ENCODE peak calls at places on chromosomes 5 and 9, in five cellular contexts. O, M, G, L and J are unnamed samples.
A peak's percentile ranks its signal among the peaks of the same experiment; 100 is the strongest.

GRCh38 chr5:29162297-29162696 is 2031.2 kb upstream of the CDH6 start:
- DNase-seq in M (no peak), O (no peak), L (no peak), G (no peak), J (no peak)

GRCh38 chr5:67636850-67637524 is 440.4 kb upstream of the CD180 start:
- DNase-seq in M (no peak), G (no peak), O (no peak), L (no peak), J (no peak)

GRCh38 chr9:69040646-69041045 is 5.1 kb downstream of the FXN start:
- DNase-seq in G (no peak), O (no peak), M (no peak), L (no peak), J (no peak)

GRCh38 chr5:16609412-16609811 is 7.4 kb downstream of the RETREG1 start:
- DNase-seq in L (no peak), G (no peak), M (no peak), O (no peak), J (no peak)

GRCh38 chr9:93814561-93814960 is 140.6 kb downstream of the BARX1 start:
- DNase-seq in G (no peak), L (no peak), O (no peak), M (no peak), J (no peak)

GRCh38 chr5:16456103-16456832 is 9.3 kb downstream of the ZNF622 start:
- DNase-seq in M (peak; percentile 49), L (peak; percentile 74), O (peak; percentile 38), G (peak; percentile 77), J (peak; percentile 78)

GRCh38 chr5:139271201-139272027 is 22.1 kb upstream of the MATR3 start:
- DNase-seq in O (no peak), L (peak; percentile 72), M (no peak), G (peak; percentile 94), J (no peak)

GRCh38 chr9:110728058-110728457 is 59.5 kb downstream of the MUSK start:
- DNase-seq in G (no peak), M (no peak), O (no peak), L (no peak), J (no peak)

GRCh38 chr9:115296831-115297565 is 179.0 kb upstream of the TNC start:
- DNase-seq in O (no peak), L (no peak), M (no peak), G (peak; percentile 61), J (no peak)

GRCh38 chr5:147763791-147764525 is 18.6 kb downstream of the JAKMIP2 start:
- DNase-seq in L (peak; percentile 56), O (no peak), G (peak; percentile 94), M (no peak), J (no peak)

GRCh38 chr9:89432986-89433530 is 64.9 kb downstream of the SEMA4D start:
- DNase-seq in G (no peak), O (no peak), M (no peak), L (no peak), J (no peak)

GRCh38 chr5:120457839-120458507 is 6.1 kb upstream of the PRR16 start:
- DNase-seq in L (peak; percentile 68), M (peak; percentile 59), O (peak; percentile 80), G (peak; percentile 43), J (peak; percentile 98)

GRCh38 chr5:53027913-53028312 is 38.8 kb downstream of the ITGA2 start:
- DNase-seq in G (peak; percentile 84), O (peak; percentile 51), L (peak; percentile 92), M (no peak), J (no peak)

GRCh38 chr5:140381972-140382371 is 19.7 kb upstream of the ANKHD1 start:
- DNase-seq in O (no peak), M (no peak), L (no peak), G (no peak), J (no peak)

GRCh38 chr5:59107692-59108091 is 524.8 kb downstream of the RAB3C start:
- DNase-seq in O (no peak), G (no peak), M (no peak), L (peak; percentile 35), J (no peak)

GRCh38 chr9:114680266-114681011 is 1.6 kb downstream of the TEX48 start:
- DNase-seq in O (no peak), G (no peak), M (no peak), L (no peak), J (no peak)

GRCh38 chr5:94498199-94498598 is 120.2 kb downstream of the KIAA0825 start:
- DNase-seq in O (no peak), M (no peak), G (no peak), L (peak; percentile 20), J (no peak)

GRCh38 chr9:125430161-125430485 is 168.5 kb downstream of the GAPVD1 start:
- DNase-seq in O (no peak), L (no peak), G (no peak), M (no peak), J (no peak)

GRCh38 chr5:370311-370958 is 48.9 kb downstream of the AHRR start:
- DNase-seq in M (no peak), G (no peak), L (no peak), O (no peak), J (no peak)

GRCh38 chr5:140060816-140061215 is 17.7 kb upstream of the NRG2 start:
- DNase-seq in L (no peak), M (no peak), G (no peak), O (no peak), J (no peak)

GRCh38 chr9:123996731-123997421 is 14.7 kb upstream of the LHX2 start:
- DNase-seq in M (no peak), O (no peak), G (no peak), L (peak; percentile 50), J (peak; percentile 75)

GRCh38 chr5:142618125-142618524 is 67.8 kb downstream of the FGF1 start:
- DNase-seq in G (peak; percentile 77), O (no peak), M (no peak), L (peak; percentile 77), J (no peak)

GRCh38 chr5:148808864-148809642 is 17.4 kb upstream of the ADRB2 start:
- DNase-seq in G (no peak), O (no peak), M (no peak), L (no peak), J (peak; percentile 81)

GRCh38 chr9:7328453-7328852 is 471.1 kb downstream of the DMAC1 start:
- DNase-seq in O (no peak), G (no peak), M (no peak), L (no peak), J (no peak)

GRCh38 chr5:123875444-123876264 is 363.7 kb downstream of the CSNK1G3 start:
- DNase-seq in M (no peak), G (no peak), O (no peak), L (no peak), J (no peak)

GRCh38 chr9:33024126-33024965 is 727 bp upstream of the DNAJA1 start:
- DNase-seq in M (peak; percentile 12), O (no peak), L (no peak), G (peak; percentile 45), J (peak; percentile 48)

GRCh38 chr9:33022755-33023154 is 2.3 kb upstream of the DNAJA1 start:
- DNase-seq in M (no peak), O (no peak), G (no peak), L (no peak), J (no peak)

GRCh38 chr9:33022303-33022702 is 2.8 kb upstream of the DNAJA1 start:
- DNase-seq in G (no peak), L (no peak), O (no peak), M (no peak), J (no peak)

GRCh38 chr9:33024966-33025571 is at the start of gene DNAJA1:
- DNase-seq in L (peak; percentile 94), M (peak; percentile 82), G (peak; percentile 88), O (peak; percentile 89), J (peak; percentile 94)

GRCh38 chr9:33023661-33024060 is 1.4 kb upstream of the DNAJA1 start:
- DNase-seq in L (peak; percentile 21), G (no peak), M (no peak), O (no peak), J (no peak)
- H3K4me3 ChIP-seq in L (peak overlapping the region; percentile 83), G (peak overlapping the region; percentile 77), M (peak overlapping the region; percentile 93), O (peak overlapping the region; percentile 93), J (peak overlapping the region; percentile 99)

GRCh38 chr9:16986441-16987387 is 116.2 kb upstream of the BNC2 start:
- DNase-seq in O (no peak), L (peak; percentile 66), G (peak; percentile 92), M (no peak), J (no peak)

GRCh38 chr9:16982780-16983179 is 112.3 kb upstream of the BNC2 start:
- DNase-seq in O (no peak), M (no peak), L (no peak), G (no peak), J (no peak)

DNA sequence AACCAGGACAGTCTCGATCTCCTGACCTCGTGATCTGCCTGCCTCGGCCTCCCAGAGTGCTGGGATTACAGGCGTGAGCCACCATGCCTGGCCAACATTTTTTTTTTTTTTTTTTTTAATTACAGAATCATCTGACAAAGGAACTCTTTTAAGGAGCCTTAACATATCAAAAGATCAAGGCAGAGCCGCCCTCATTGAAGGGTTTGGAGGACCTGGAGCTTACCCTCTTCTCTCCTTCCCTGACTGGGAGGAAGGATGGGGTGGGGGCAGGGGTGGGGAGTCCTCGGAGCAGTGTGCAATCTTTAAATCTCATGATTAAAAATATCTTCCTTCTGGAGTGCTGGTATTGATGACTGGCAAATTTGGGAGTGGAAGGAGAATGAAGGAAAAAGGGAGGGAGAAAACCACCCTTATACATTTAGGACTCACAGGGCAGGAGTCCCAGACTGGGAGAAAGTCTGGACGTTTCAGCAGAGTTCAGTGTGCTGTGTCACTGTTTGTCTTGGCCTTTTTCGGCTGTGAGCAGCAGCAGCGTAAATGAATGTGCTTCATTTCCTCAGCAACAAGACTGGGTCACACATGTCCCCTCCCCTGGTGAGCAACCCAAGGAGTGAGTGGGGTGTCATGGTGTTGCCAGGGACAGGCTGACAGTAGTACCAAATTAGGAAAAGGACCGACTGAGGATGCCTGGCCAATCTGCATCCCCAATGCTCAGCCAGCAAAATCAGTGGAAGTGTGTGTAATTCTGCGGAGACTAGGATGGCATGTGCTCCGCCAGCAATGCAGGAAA is 115.3 kb upstream of the BNC2 start:
- DNase-seq in M (no peak), L (no peak), O (no peak), G (peak; percentile 91), J (no peak)
- H2AFZ ChIP-seq in M (no peak overlapping the region), L (no peak overlapping the region), O (no peak overlapping the region), G (peak overlapping the region; percentile 85), J (no peak overlapping the region)

GRCh38 chr9:131266301-131267229 is 9.7 kb downstream of the FAM78A start:
- DNase-seq in L (no peak), M (no peak), G (no peak), O (no peak), J (no peak)
- H3K27ac ChIP-seq in L (no peak overlapping the region), M (no peak overlapping the region), G (no peak overlapping the region), O (no peak overlapping the region), J (no peak overlapping the region)

GRCh38 chr9:20557890-20558608 is 64.2 kb downstream of the MLLT3 start:
- DNase-seq in M (no peak), L (no peak), G (no peak), O (no peak), J (no peak)
- H3K4me3 ChIP-seq in M (no peak overlapping the region), L (no peak overlapping the region), G (no peak overlapping the region), O (no peak overlapping the region), J (no peak overlapping the region)

DNA sequence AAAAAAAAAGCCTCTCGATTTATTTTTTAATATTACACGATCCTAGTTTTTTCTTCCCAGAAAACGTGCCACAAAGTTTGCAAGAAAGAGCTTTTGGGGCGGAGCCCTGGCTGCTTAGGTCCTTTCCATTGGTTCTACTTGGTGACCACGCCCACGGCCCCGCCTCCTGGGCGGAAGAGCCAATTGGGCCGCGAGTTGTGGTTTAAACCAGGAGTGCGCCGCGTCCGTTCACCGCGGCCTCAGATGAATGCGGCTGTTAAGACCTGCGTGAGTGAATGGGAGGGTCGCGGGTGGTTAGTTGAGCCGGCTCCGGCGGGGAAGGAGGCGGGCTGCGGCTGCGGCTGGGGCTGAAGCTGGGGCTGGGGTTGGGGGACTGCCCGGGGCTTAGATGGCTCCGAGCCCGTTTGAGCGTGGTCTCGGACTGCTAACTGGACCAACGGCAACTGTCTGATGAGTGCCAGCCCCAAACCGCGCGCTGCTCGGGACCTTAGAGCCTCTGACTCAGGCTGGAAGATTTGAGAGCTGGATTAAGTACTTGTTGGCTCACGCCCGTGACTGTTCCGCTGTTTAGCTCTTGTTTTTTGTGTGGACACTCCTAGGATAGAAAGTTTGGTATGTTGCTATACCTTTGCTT is at the start of gene PTTG1:
- DNase-seq in G (peak; percentile 97), L (peak; percentile 96), M (peak; percentile 93), O (peak; percentile 96), J (peak; percentile 97)
- H2AFZ ChIP-seq in G (peak within 1 kb of the TSS; percentile 86), L (peak within 1 kb of the TSS; percentile 81), M (peak within 1 kb of the TSS; percentile 63), O (peak within 1 kb of the TSS; percentile 81), J (peak within 1 kb of the TSS; percentile 75)